ENCODE peak calls at places on chromosome 13, in four cellular contexts. Q is GM12878, W is HepG2, U is K562. I is an unnamed sample.

GRCh38 chr13:41222259-41222852 is 28.0 kb upstream of the KBTBD7 start:
- DNase-seq in Q (peak), W (peak), U (peak), I (peak)

GRCh38 chr13:90592943-90593342 is 754.5 kb upstream of the MIR17HG start:
- DNase-seq in U (no peak), W (no peak), Q (no peak), I (no peak)

GRCh38 chr13:57045816-57046691 is 94.7 kb upstream of the PRR20A start:
- DNase-seq in U (no peak), W (no peak), Q (no peak), I (peak)

GRCh38 chr13:44438234-44438579 is 64.6 kb downstream of the SERP2 start:
- DNase-seq in U (no peak), W (no peak), Q (no peak), I (no peak)

GRCh38 chr13:104534847-104535246 is 1468.6 kb upstream of the SLC10A2 start:
- DNase-seq in U (no peak), Q (no peak), W (no peak), I (peak)

GRCh38 chr13:97226788-97227627 is 4.9 kb downstream of the MBNL2 start:
- DNase-seq in Q (no peak), W (no peak), U (peak), I (peak)

GRCh38 chr13:23467048-23467931 is 33.8 kb upstream of the SACS start:
- DNase-seq in U (no peak), Q (no peak), W (no peak), I (no peak)

GRCh38 chr13:74201530-74201929 is 67.3 kb upstream of the KLF12 start:
- DNase-seq in W (no peak), Q (no peak), U (no peak), I (no peak)

GRCh38 chr13:91946498-91947070 is 548.2 kb downstream of the GPC5 start:
- DNase-seq in W (peak), Q (no peak), U (peak), I (peak)

GRCh38 chr13:94632227-94632980 is 30.7 kb downstream of the GPR180 start:
- DNase-seq in Q (no peak), W (no peak), U (no peak), I (no peak)

GRCh38 chr13:77861716-77862115 is 56.9 kb downstream of the EDNRB start:
- DNase-seq in U (no peak), Q (no peak), W (no peak), I (no peak)

GRCh38 chr13:20567881-20568528 is 1.0 kb downstream of the IFT88 start:
- DNase-seq in W (no peak), U (no peak), Q (no peak), I (no peak)

GRCh38 chr13:43261018-43261417 is 237.6 kb downstream of the DNAJC15 start:
- DNase-seq in Q (no peak), U (no peak), W (no peak), I (no peak)

GRCh38 chr13:28478127-28478526 is 16.8 kb downstream of the FLT1 start:
- DNase-seq in W (no peak), U (no peak), Q (no peak), I (no peak)

GRCh38 chr13:32669030-32669646 is 82.9 kb downstream of the PDS5B start:
- DNase-seq in Q (no peak), U (peak), W (peak), I (peak)

GRCh38 chr13:111846396-111847174 is 220.4 kb upstream of the SOX1 start:
- DNase-seq in Q (no peak), W (no peak), U (no peak), I (no peak)

GRCh38 chr13:66341038-66341437 is 889.1 kb downstream of the PCDH9 start:
- DNase-seq in Q (no peak), W (no peak), U (no peak), I (no peak)

GRCh38 chr13:35881360-35881759 is 249.8 kb downstream of the DCLK1 start:
- DNase-seq in Q (no peak), W (no peak), U (no peak), I (no peak)

DNA sequence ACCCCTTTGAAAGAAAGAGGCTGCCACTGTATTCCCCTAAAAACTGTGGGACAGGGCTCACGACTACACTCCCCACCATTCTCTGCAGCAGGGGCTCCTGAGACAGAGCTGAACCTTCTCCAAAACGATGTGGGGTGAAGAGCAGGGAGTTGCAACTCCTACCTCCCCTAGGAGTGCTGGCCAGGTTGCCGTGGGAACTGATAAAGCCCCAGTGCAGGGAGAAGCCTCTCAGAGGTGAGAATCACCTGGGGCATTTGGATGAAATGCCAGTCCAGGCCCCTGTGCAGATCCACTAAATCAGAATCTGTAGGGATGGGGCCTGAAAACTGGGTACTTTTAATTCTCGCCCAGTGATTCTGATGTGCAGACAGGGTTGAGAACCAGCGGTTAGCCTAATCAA is 945 bp downstream of the DHRS12 start:
- DNase-seq in U (no peak), W (no peak), Q (no peak), I (no peak)
- TF ChIP-seq TARDBP in U (no peak), W (no peak), Q (no peak), I (no peak)

GRCh38 chr13:49836516-49836915 is 44.0 kb upstream of the KPNA3 start:
- DNase-seq in Q (no peak), U (no peak), W (peak), I (no peak)
- TF ChIP-seq TARDBP in Q (no peak), U (no peak), W (no peak), I (no peak)

DNA sequence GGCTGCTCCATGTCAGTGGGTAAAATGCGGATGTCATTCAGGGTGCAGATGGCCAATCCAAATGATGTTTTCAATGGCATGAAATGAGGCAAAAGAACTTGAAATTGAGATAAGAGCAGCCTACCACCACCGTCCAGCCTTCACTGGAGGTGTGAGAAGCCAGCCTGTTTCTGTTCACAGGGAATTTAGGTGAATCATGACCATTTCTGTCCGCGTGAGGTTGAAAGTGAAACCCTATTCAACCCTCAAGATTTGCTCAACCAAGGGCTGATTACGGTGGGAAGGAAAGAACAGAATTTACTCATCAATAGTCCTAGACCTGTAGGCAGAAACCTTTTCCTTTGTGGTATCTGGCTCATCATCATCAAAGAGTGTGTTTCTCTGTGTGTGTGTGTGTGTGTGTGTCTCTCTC is 370.7 kb downstream of the COG6 start:
- DNase-seq in W (no peak), U (no peak), Q (peak), I (no peak)
- TF ChIP-seq TARDBP in W (no peak), U (no peak), Q (no peak), I (no peak)

GRCh38 chr13:67623630-67624029 is 393.5 kb upstream of the PCDH9 start:
- DNase-seq in Q (no peak), W (no peak), U (no peak), I (no peak)
- TF ChIP-seq TARDBP in Q (no peak), W (no peak), U (no peak), I (no peak)

DNA sequence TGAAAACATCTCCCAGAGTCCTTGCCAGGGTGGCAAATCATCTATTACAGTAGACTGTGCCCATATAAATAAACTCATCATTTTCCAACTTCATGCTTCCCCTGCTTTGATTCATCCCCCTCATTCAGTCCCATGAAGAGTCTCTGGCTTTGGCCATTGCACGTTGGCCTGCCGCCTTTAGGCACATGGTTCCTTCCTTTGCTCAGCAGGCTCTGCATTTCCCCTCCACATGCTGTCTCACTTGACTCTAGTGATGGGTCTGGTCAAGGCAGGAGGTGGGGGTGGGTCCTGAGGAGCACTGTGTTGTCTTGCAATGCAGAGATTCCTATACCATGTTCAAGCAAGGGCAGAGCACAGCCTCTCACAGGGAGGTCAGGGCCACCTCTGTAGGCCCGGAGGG is 48.8 kb upstream of the ARGLU1 start:
- DNase-seq in U (no peak), Q (no peak), W (no peak), I (no peak)
- TF ChIP-seq TARDBP in U (no peak), Q (no peak), W (no peak), I (no peak)

DNA sequence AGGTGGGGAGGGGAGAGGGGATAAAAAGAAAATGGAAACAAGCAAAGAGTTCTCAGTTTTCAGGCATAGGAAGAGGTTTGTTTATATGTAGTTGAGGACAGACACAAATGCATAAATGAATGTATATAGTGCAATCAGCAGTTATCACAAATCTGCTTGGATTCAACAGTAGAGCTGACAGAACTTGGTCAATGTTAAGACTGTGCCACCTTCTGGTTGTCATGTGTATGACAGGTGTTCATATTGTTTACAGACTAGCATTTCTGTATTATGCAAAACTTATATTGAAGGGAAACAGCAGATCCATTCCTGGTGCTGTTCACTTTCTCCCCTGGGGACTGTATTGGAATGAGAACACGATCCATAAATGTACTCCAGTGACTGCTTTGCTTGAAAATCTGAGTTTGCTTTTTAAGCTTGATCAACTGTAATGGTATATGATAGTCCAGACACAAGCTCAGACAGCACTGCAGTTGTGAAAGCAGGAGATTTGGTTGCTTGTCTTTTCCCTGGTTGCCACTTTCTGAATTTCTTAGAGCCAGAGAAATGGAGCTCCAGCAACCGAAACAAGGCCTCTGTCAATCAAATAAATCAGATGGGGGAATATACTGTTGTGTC is 319.5 kb upstream of the OBI1 start:
- DNase-seq in W (peak), Q (peak), U (peak), I (peak)
- TF ChIP-seq TARDBP in W (no peak), Q (no peak), U (no peak), I (no peak)

GRCh38 chr13:113043001-113043630 is 62.5 kb upstream of the F7 start:
- DNase-seq in W (no peak), U (no peak), Q (no peak), I (no peak)
- TF ChIP-seq TARDBP in W (no peak), U (no peak), Q (no peak), I (no peak)

I was measured in HEK293T.